ENCODE peak calls at places on chromosomes 6 and 20, in eight cellular contexts. One of them, this sample, is unnamed.

GRCh38 chr6:71246596-71246995 is 42.0 kb upstream of the OGFRL1 start:
- DNase-seq in fibroblast of lung: no peak
- DNase-seq in BE2C: no peak
- DNase-seq in epithelial cell of proximal tubule: no peak
- DNase-seq in activated T-cell treated with anti-CD3 and anti-CD28 coated beads, Interleukin-2, amount 50 U/mL, for 24 hours: no peak
- DNase-seq in ACHN: no peak
- DNase-seq in stimulated activated CD4-positive, alpha-beta T cell treated with anti-CD3 and anti-CD28 coated beads, Interleukin-15, amount 100 ng/mL, for 24 hours: no peak
- DNase-seq in ELR: no peak
- DNase-seq in this sample: no peak

GRCh38 chr6:53899512-53899911 is 104.7 kb downstream of the LRRC1 start:
- DNase-seq in fibroblast of lung: no peak
- DNase-seq in ELR: no peak
- DNase-seq in stimulated activated CD4-positive, alpha-beta T cell treated with anti-CD3 and anti-CD28 coated beads, Interleukin-15, amount 100 ng/mL, for 24 hours: no peak
- DNase-seq in epithelial cell of proximal tubule: no peak
- DNase-seq in activated T-cell treated with anti-CD3 and anti-CD28 coated beads, Interleukin-2, amount 50 U/mL, for 24 hours: no peak
- DNase-seq in BE2C: no peak
- DNase-seq in ACHN: no peak
- DNase-seq in this sample: no peak

GRCh38 chr6:36197739-36198221 is 1.2 kb downstream of the BRPF3 start:
- DNase-seq in ELR: peak; percentile 16
- DNase-seq in BE2C: no peak
- DNase-seq in epithelial cell of proximal tubule: no peak
- DNase-seq in activated T-cell treated with anti-CD3 and anti-CD28 coated beads, Interleukin-2, amount 50 U/mL, for 24 hours: no peak
- DNase-seq in fibroblast of lung: no peak
- DNase-seq in stimulated activated CD4-positive, alpha-beta T cell treated with anti-CD3 and anti-CD28 coated beads, Interleukin-15, amount 100 ng/mL, for 24 hours: no peak
- DNase-seq in ACHN: no peak
- DNase-seq in this sample: no peak

GRCh38 chr6:98525860-98526259 is 308.5 kb upstream of the POU3F2 start:
- DNase-seq in activated T-cell treated with anti-CD3 and anti-CD28 coated beads, Interleukin-2, amount 50 U/mL, for 24 hours: no peak
- DNase-seq in fibroblast of lung: no peak
- DNase-seq in ELR: no peak
- DNase-seq in stimulated activated CD4-positive, alpha-beta T cell treated with anti-CD3 and anti-CD28 coated beads, Interleukin-15, amount 100 ng/mL, for 24 hours: no peak
- DNase-seq in BE2C: no peak
- DNase-seq in ACHN: no peak
- DNase-seq in epithelial cell of proximal tubule: no peak
- DNase-seq in this sample: no peak

GRCh38 chr6:40537446-40537845 is 49.7 kb downstream of the LRFN2 start:
- DNase-seq in activated T-cell treated with anti-CD3 and anti-CD28 coated beads, Interleukin-2, amount 50 U/mL, for 24 hours: no peak
- DNase-seq in ACHN: no peak
- DNase-seq in ELR: no peak
- DNase-seq in stimulated activated CD4-positive, alpha-beta T cell treated with anti-CD3 and anti-CD28 coated beads, Interleukin-15, amount 100 ng/mL, for 24 hours: no peak
- DNase-seq in fibroblast of lung: no peak
- DNase-seq in epithelial cell of proximal tubule: no peak
- DNase-seq in BE2C: no peak
- DNase-seq in this sample: no peak

GRCh38 chr6:169253745-169254238 is at the start of gene THBS2:
- DNase-seq in epithelial cell of proximal tubule: no peak
- DNase-seq in fibroblast of lung: peak; percentile 83
- DNase-seq in ELR: peak; percentile 75
- DNase-seq in activated T-cell treated with anti-CD3 and anti-CD28 coated beads, Interleukin-2, amount 50 U/mL, for 24 hours: no peak
- DNase-seq in ACHN: no peak
- DNase-seq in BE2C: no peak
- DNase-seq in stimulated activated CD4-positive, alpha-beta T cell treated with anti-CD3 and anti-CD28 coated beads, Interleukin-15, amount 100 ng/mL, for 24 hours: no peak
- DNase-seq in this sample: no peak

GRCh38 chr6:127222418-127222817 is 44.2 kb upstream of the RNF146 start:
- DNase-seq in activated T-cell treated with anti-CD3 and anti-CD28 coated beads, Interleukin-2, amount 50 U/mL, for 24 hours: no peak
- DNase-seq in ELR: no peak
- DNase-seq in stimulated activated CD4-positive, alpha-beta T cell treated with anti-CD3 and anti-CD28 coated beads, Interleukin-15, amount 100 ng/mL, for 24 hours: no peak
- DNase-seq in BE2C: no peak
- DNase-seq in epithelial cell of proximal tubule: no peak
- DNase-seq in ACHN: no peak
- DNase-seq in fibroblast of lung: no peak
- DNase-seq in this sample: no peak

GRCh38 chr6:80217799-80218198 is 111.3 kb downstream of the BCKDHB start:
- DNase-seq in epithelial cell of proximal tubule: no peak
- DNase-seq in activated T-cell treated with anti-CD3 and anti-CD28 coated beads, Interleukin-2, amount 50 U/mL, for 24 hours: no peak
- DNase-seq in ELR: no peak
- DNase-seq in ACHN: no peak
- DNase-seq in BE2C: peak; percentile 11
- DNase-seq in stimulated activated CD4-positive, alpha-beta T cell treated with anti-CD3 and anti-CD28 coated beads, Interleukin-15, amount 100 ng/mL, for 24 hours: no peak
- DNase-seq in fibroblast of lung: no peak
- DNase-seq in this sample: no peak

GRCh38 chr20:1002682-1003561 is 811 bp upstream of the RSPO4 start:
- DNase-seq in epithelial cell of proximal tubule: no peak
- DNase-seq in ELR: no peak
- DNase-seq in fibroblast of lung: no peak
- DNase-seq in ACHN: no peak
- DNase-seq in stimulated activated CD4-positive, alpha-beta T cell treated with anti-CD3 and anti-CD28 coated beads, Interleukin-15, amount 100 ng/mL, for 24 hours: no peak
- DNase-seq in activated T-cell treated with anti-CD3 and anti-CD28 coated beads, Interleukin-2, amount 50 U/mL, for 24 hours: no peak
- DNase-seq in BE2C: no peak
- DNase-seq in this sample: no peak

GRCh38 chr20:38109657-38110524 is 55.2 kb downstream of the TGM2 start:
- DNase-seq in activated T-cell treated with anti-CD3 and anti-CD28 coated beads, Interleukin-2, amount 50 U/mL, for 24 hours: no peak
- DNase-seq in stimulated activated CD4-positive, alpha-beta T cell treated with anti-CD3 and anti-CD28 coated beads, Interleukin-15, amount 100 ng/mL, for 24 hours: no peak
- DNase-seq in fibroblast of lung: peak; percentile 96
- DNase-seq in BE2C: peak; percentile 66
- DNase-seq in ELR: peak; percentile 98
- DNase-seq in epithelial cell of proximal tubule: peak; percentile 43
- DNase-seq in ACHN: peak; percentile 50
- DNase-seq in this sample: no peak

GRCh38 chr6:14616611-14617010 is 499.0 kb downstream of the CD83 start:
- DNase-seq in fibroblast of lung: no peak
- DNase-seq in stimulated activated CD4-positive, alpha-beta T cell treated with anti-CD3 and anti-CD28 coated beads, Interleukin-15, amount 100 ng/mL, for 24 hours: no peak
- DNase-seq in activated T-cell treated with anti-CD3 and anti-CD28 coated beads, Interleukin-2, amount 50 U/mL, for 24 hours: no peak
- DNase-seq in epithelial cell of proximal tubule: no peak
- DNase-seq in ELR: no peak
- DNase-seq in BE2C: no peak
- DNase-seq in ACHN: no peak
- DNase-seq in this sample: no peak

GRCh38 chr6:94372229-94372628 is 952.9 kb upstream of the EPHA7 start:
- DNase-seq in BE2C: no peak
- DNase-seq in ELR: no peak
- DNase-seq in stimulated activated CD4-positive, alpha-beta T cell treated with anti-CD3 and anti-CD28 coated beads, Interleukin-15, amount 100 ng/mL, for 24 hours: no peak
- DNase-seq in activated T-cell treated with anti-CD3 and anti-CD28 coated beads, Interleukin-2, amount 50 U/mL, for 24 hours: no peak
- DNase-seq in epithelial cell of proximal tubule: no peak
- DNase-seq in ACHN: no peak
- DNase-seq in fibroblast of lung: no peak
- DNase-seq in this sample: no peak

GRCh38 chr20:39106791-39107190 is 144.6 kb downstream of the DHX35 start:
- DNase-seq in activated T-cell treated with anti-CD3 and anti-CD28 coated beads, Interleukin-2, amount 50 U/mL, for 24 hours: no peak
- DNase-seq in ELR: no peak
- DNase-seq in stimulated activated CD4-positive, alpha-beta T cell treated with anti-CD3 and anti-CD28 coated beads, Interleukin-15, amount 100 ng/mL, for 24 hours: no peak
- DNase-seq in BE2C: no peak
- DNase-seq in ACHN: no peak
- DNase-seq in epithelial cell of proximal tubule: no peak
- DNase-seq in fibroblast of lung: no peak
- DNase-seq in this sample: no peak

GRCh38 chr6:49713346-49713745 is at the start of gene CRISP2:
- DNase-seq in ACHN: no peak
- DNase-seq in epithelial cell of proximal tubule: no peak
- DNase-seq in BE2C: peak; percentile 51
- DNase-seq in stimulated activated CD4-positive, alpha-beta T cell treated with anti-CD3 and anti-CD28 coated beads, Interleukin-15, amount 100 ng/mL, for 24 hours: no peak
- DNase-seq in activated T-cell treated with anti-CD3 and anti-CD28 coated beads, Interleukin-2, amount 50 U/mL, for 24 hours: no peak
- DNase-seq in ELR: no peak
- DNase-seq in fibroblast of lung: no peak
- DNase-seq in this sample: no peak

GRCh38 chr6:4134841-4135664 is at the start of gene ECI2:
- DNase-seq in ACHN: peak; percentile 61
- DNase-seq in stimulated activated CD4-positive, alpha-beta T cell treated with anti-CD3 and anti-CD28 coated beads, Interleukin-15, amount 100 ng/mL, for 24 hours: peak; percentile 64
- DNase-seq in fibroblast of lung: no peak
- DNase-seq in BE2C: no peak
- DNase-seq in activated T-cell treated with anti-CD3 and anti-CD28 coated beads, Interleukin-2, amount 50 U/mL, for 24 hours: no peak
- DNase-seq in epithelial cell of proximal tubule: no peak
- DNase-seq in ELR: peak; percentile 81
- DNase-seq in this sample: peak; percentile 82

GRCh38 chr6:112879920-112880413 is 532.8 kb downstream of the RFPL4B start:
- DNase-seq in BE2C: peak; percentile 27
- DNase-seq in activated T-cell treated with anti-CD3 and anti-CD28 coated beads, Interleukin-2, amount 50 U/mL, for 24 hours: no peak
- DNase-seq in epithelial cell of proximal tubule: no peak
- DNase-seq in stimulated activated CD4-positive, alpha-beta T cell treated with anti-CD3 and anti-CD28 coated beads, Interleukin-15, amount 100 ng/mL, for 24 hours: no peak
- DNase-seq in ACHN: no peak
- DNase-seq in ELR: no peak
- DNase-seq in fibroblast of lung: no peak
- DNase-seq in this sample: peak; percentile 26

GRCh38 chr6:79570802-79571367 is 33.7 kb upstream of the LCA5 start:
- DNase-seq in fibroblast of lung: peak; percentile 71
- DNase-seq in activated T-cell treated with anti-CD3 and anti-CD28 coated beads, Interleukin-2, amount 50 U/mL, for 24 hours: no peak
- DNase-seq in epithelial cell of proximal tubule: no peak
- DNase-seq in ELR: peak; percentile 57
- DNase-seq in ACHN: peak; percentile 40
- DNase-seq in BE2C: no peak
- DNase-seq in stimulated activated CD4-positive, alpha-beta T cell treated with anti-CD3 and anti-CD28 coated beads, Interleukin-15, amount 100 ng/mL, for 24 hours: no peak
- DNase-seq in this sample: peak; percentile 46

GRCh38 chr6:109002100-109002697 is 92.4 kb downstream of the SESN1 start:
- DNase-seq in stimulated activated CD4-positive, alpha-beta T cell treated with anti-CD3 and anti-CD28 coated beads, Interleukin-15, amount 100 ng/mL, for 24 hours: no peak
- DNase-seq in BE2C: no peak
- DNase-seq in ELR: peak; percentile 32
- DNase-seq in fibroblast of lung: peak; percentile 69
- DNase-seq in epithelial cell of proximal tubule: no peak
- DNase-seq in ACHN: no peak
- DNase-seq in activated T-cell treated with anti-CD3 and anti-CD28 coated beads, Interleukin-2, amount 50 U/mL, for 24 hours: no peak
- DNase-seq in this sample: no peak

GRCh38 chr6:52995913-52996685 is 1.0 kb upstream of the GSTA4 start:
- DNase-seq in fibroblast of lung: peak; percentile 90
- DNase-seq in activated T-cell treated with anti-CD3 and anti-CD28 coated beads, Interleukin-2, amount 50 U/mL, for 24 hours: peak; percentile 64
- DNase-seq in BE2C: peak; percentile 43
- DNase-seq in stimulated activated CD4-positive, alpha-beta T cell treated with anti-CD3 and anti-CD28 coated beads, Interleukin-15, amount 100 ng/mL, for 24 hours: peak; percentile 45
- DNase-seq in ACHN: peak; percentile 72
- DNase-seq in epithelial cell of proximal tubule: peak; percentile 59
- DNase-seq in ELR: peak; percentile 86
- DNase-seq in this sample: peak; percentile 38

GRCh38 chr6:163659807-163660206 is 245.3 kb downstream of the QKI start:
- DNase-seq in fibroblast of lung: no peak
- DNase-seq in ACHN: no peak
- DNase-seq in stimulated activated CD4-positive, alpha-beta T cell treated with anti-CD3 and anti-CD28 coated beads, Interleukin-15, amount 100 ng/mL, for 24 hours: no peak
- DNase-seq in activated T-cell treated with anti-CD3 and anti-CD28 coated beads, Interleukin-2, amount 50 U/mL, for 24 hours: no peak
- DNase-seq in ELR: no peak
- DNase-seq in BE2C: no peak
- DNase-seq in epithelial cell of proximal tubule: no peak
- DNase-seq in this sample: no peak

GRCh38 chr6:107736713-107737396 is 87.3 kb downstream of the SCML4 start:
- DNase-seq in activated T-cell treated with anti-CD3 and anti-CD28 coated beads, Interleukin-2, amount 50 U/mL, for 24 hours: no peak
- DNase-seq in ACHN: no peak
- DNase-seq in stimulated activated CD4-positive, alpha-beta T cell treated with anti-CD3 and anti-CD28 coated beads, Interleukin-15, amount 100 ng/mL, for 24 hours: no peak
- DNase-seq in BE2C: no peak
- DNase-seq in fibroblast of lung: no peak
- DNase-seq in epithelial cell of proximal tubule: no peak
- DNase-seq in ELR: no peak
- DNase-seq in this sample: no peak

GRCh38 chr6:106490030-106490429 is 129.5 kb downstream of the CRYBG1 start:
- DNase-seq in ELR: no peak
- DNase-seq in ACHN: no peak
- DNase-seq in BE2C: no peak
- DNase-seq in stimulated activated CD4-positive, alpha-beta T cell treated with anti-CD3 and anti-CD28 coated beads, Interleukin-15, amount 100 ng/mL, for 24 hours: no peak
- DNase-seq in epithelial cell of proximal tubule: no peak
- DNase-seq in fibroblast of lung: no peak
- DNase-seq in activated T-cell treated with anti-CD3 and anti-CD28 coated beads, Interleukin-2, amount 50 U/mL, for 24 hours: no peak
- DNase-seq in this sample: no peak

GRCh38 chr20:62136283-62137091 is 6.7 kb downstream of the PSMA7 start:
- DNase-seq in activated T-cell treated with anti-CD3 and anti-CD28 coated beads, Interleukin-2, amount 50 U/mL, for 24 hours: peak; percentile 71
- DNase-seq in ACHN: peak; percentile 69
- DNase-seq in ELR: peak; percentile 75
- DNase-seq in epithelial cell of proximal tubule: no peak
- DNase-seq in BE2C: peak; percentile 79
- DNase-seq in fibroblast of lung: peak; percentile 72
- DNase-seq in stimulated activated CD4-positive, alpha-beta T cell treated with anti-CD3 and anti-CD28 coated beads, Interleukin-15, amount 100 ng/mL, for 24 hours: peak; percentile 70
- DNase-seq in this sample: peak; percentile 78

GRCh38 chr20:8811801-8812594 is 256.9 kb upstream of the PLCB4 start:
- DNase-seq in ELR: no peak
- DNase-seq in BE2C: no peak
- DNase-seq in fibroblast of lung: no peak
- DNase-seq in ACHN: no peak
- DNase-seq in epithelial cell of proximal tubule: no peak
- DNase-seq in activated T-cell treated with anti-CD3 and anti-CD28 coated beads, Interleukin-2, amount 50 U/mL, for 24 hours: no peak
- DNase-seq in stimulated activated CD4-positive, alpha-beta T cell treated with anti-CD3 and anti-CD28 coated beads, Interleukin-15, amount 100 ng/mL, for 24 hours: no peak
- DNase-seq in this sample: no peak

GRCh38 chr6:155472886-155473285 is 17.2 kb upstream of the NOX3 start:
- DNase-seq in epithelial cell of proximal tubule: no peak
- DNase-seq in BE2C: no peak
- DNase-seq in fibroblast of lung: peak; percentile 18
- DNase-seq in ELR: no peak
- DNase-seq in activated T-cell treated with anti-CD3 and anti-CD28 coated beads, Interleukin-2, amount 50 U/mL, for 24 hours: no peak
- DNase-seq in ACHN: no peak
- DNase-seq in stimulated activated CD4-positive, alpha-beta T cell treated with anti-CD3 and anti-CD28 coated beads, Interleukin-15, amount 100 ng/mL, for 24 hours: no peak
- DNase-seq in this sample: no peak

GRCh38 chr6:168888102-168888501 is 365.5 kb downstream of the THBS2 start:
- DNase-seq in epithelial cell of proximal tubule: no peak
- DNase-seq in stimulated activated CD4-positive, alpha-beta T cell treated with anti-CD3 and anti-CD28 coated beads, Interleukin-15, amount 100 ng/mL, for 24 hours: no peak
- DNase-seq in ACHN: no peak
- DNase-seq in BE2C: no peak
- DNase-seq in fibroblast of lung: no peak
- DNase-seq in activated T-cell treated with anti-CD3 and anti-CD28 coated beads, Interleukin-2, amount 50 U/mL, for 24 hours: no peak
- DNase-seq in ELR: no peak
- DNase-seq in this sample: no peak

GRCh38 chr6:125773387-125774341 is 17.1 kb upstream of the NCOA7 start:
- DNase-seq in stimulated activated CD4-positive, alpha-beta T cell treated with anti-CD3 and anti-CD28 coated beads, Interleukin-15, amount 100 ng/mL, for 24 hours: peak; percentile 7
- DNase-seq in fibroblast of lung: no peak
- DNase-seq in epithelial cell of proximal tubule: no peak
- DNase-seq in ACHN: no peak
- DNase-seq in ELR: no peak
- DNase-seq in activated T-cell treated with anti-CD3 and anti-CD28 coated beads, Interleukin-2, amount 50 U/mL, for 24 hours: no peak
- DNase-seq in BE2C: no peak
- DNase-seq in this sample: no peak

GRCh38 chr6:136210450-136211165 is 39.5 kb downstream of the MTFR2 start:
- DNase-seq in BE2C: no peak
- DNase-seq in fibroblast of lung: no peak
- DNase-seq in activated T-cell treated with anti-CD3 and anti-CD28 coated beads, Interleukin-2, amount 50 U/mL, for 24 hours: no peak
- DNase-seq in epithelial cell of proximal tubule: no peak
- DNase-seq in stimulated activated CD4-positive, alpha-beta T cell treated with anti-CD3 and anti-CD28 coated beads, Interleukin-15, amount 100 ng/mL, for 24 hours: no peak
- DNase-seq in ACHN: no peak
- DNase-seq in ELR: no peak
- DNase-seq in this sample: no peak

GRCh38 chr20:49281059-49281912 is 3.4 kb upstream of the ZNFX1 start:
- DNase-seq in epithelial cell of proximal tubule: no peak
- DNase-seq in activated T-cell treated with anti-CD3 and anti-CD28 coated beads, Interleukin-2, amount 50 U/mL, for 24 hours: no peak
- DNase-seq in ELR: peak; percentile 69
- DNase-seq in fibroblast of lung: peak; percentile 38
- DNase-seq in stimulated activated CD4-positive, alpha-beta T cell treated with anti-CD3 and anti-CD28 coated beads, Interleukin-15, amount 100 ng/mL, for 24 hours: peak; percentile 31
- DNase-seq in BE2C: peak; percentile 47
- DNase-seq in ACHN: no peak
- DNase-seq in this sample: no peak

This sample was measured in D341Med.